ENCODE peak calls at places on chromosomes 16 and 17, in nine cellular contexts. M is fibroblast of lung, F is HCT116, C is cardiac fibroblast, Z is GM20000, O is stomach, K is ascending aorta, I is choroid plexus epithelial cell, T is endothelial cell of umbilical vein. V is an unnamed sample.

GRCh38 chr16:75803753-75804152 is 77.5 kb upstream of the CPHXL start:
- DNase-seq in K (no peak), M (no peak), O (no peak), I (no peak), Z (no peak), T (no peak), C (no peak), F (no peak), V (no peak)

GRCh38 chr17:29151567-29151966 is 28.6 kb downstream of the MYO18A start:
- DNase-seq in K (no peak), I (peak), O (no peak), C (peak), M (no peak), Z (no peak), F (peak), T (no peak), V (peak)

GRCh38 chr17:27577124-27577761 is 53.7 kb upstream of the LGALS9 start:
- DNase-seq in M (peak), K (no peak), F (no peak), T (peak), Z (no peak), O (no peak), C (peak), I (peak), V (peak)

GRCh38 chr17:61362396-61362795 is 37.2 kb upstream of the TBX2 start:
- DNase-seq in O (no peak), F (no peak), T (no peak), K (no peak), Z (no peak), C (no peak), M (no peak), I (no peak), V (no peak)

GRCh38 chr16:459761-460160 is 34.3 kb downstream of the RAB11FIP3 start:
- DNase-seq in T (no peak), C (no peak), I (no peak), K (no peak), M (no peak), O (no peak), F (no peak), Z (no peak), V (peak)

GRCh38 chr17:73541111-73541510 is 103.1 kb downstream of the SDK2 start:
- DNase-seq in Z (no peak), K (no peak), O (no peak), I (no peak), C (no peak), F (no peak), M (no peak), T (no peak), V (no peak)

GRCh38 chr17:83176272-83176955 is 97.0 kb downstream of the METRNL start:
- DNase-seq in F (no peak), M (no peak), I (no peak), C (no peak), T (no peak), K (no peak), O (no peak), Z (no peak), V (no peak)

GRCh38 chr16:84475643-84476240 is 28.7 kb downstream of the MEAK7 start:
- DNase-seq in Z (no peak), O (peak), M (no peak), I (no peak), F (no peak), K (no peak), T (no peak), C (no peak), V (no peak)

GRCh38 chr17:64736804-64737492 is 74.8 kb upstream of the SMURF2 start:
- DNase-seq in T (peak), M (peak), Z (no peak), I (peak), K (no peak), C (peak), F (peak), O (peak), V (peak)

GRCh38 chr17:2749784-2750181 is 331 bp upstream of the CCDC92B start:
- DNase-seq in Z (peak), O (peak), K (peak), I (peak), C (peak), M (peak), F (peak), T (peak), V (peak)

DNA sequence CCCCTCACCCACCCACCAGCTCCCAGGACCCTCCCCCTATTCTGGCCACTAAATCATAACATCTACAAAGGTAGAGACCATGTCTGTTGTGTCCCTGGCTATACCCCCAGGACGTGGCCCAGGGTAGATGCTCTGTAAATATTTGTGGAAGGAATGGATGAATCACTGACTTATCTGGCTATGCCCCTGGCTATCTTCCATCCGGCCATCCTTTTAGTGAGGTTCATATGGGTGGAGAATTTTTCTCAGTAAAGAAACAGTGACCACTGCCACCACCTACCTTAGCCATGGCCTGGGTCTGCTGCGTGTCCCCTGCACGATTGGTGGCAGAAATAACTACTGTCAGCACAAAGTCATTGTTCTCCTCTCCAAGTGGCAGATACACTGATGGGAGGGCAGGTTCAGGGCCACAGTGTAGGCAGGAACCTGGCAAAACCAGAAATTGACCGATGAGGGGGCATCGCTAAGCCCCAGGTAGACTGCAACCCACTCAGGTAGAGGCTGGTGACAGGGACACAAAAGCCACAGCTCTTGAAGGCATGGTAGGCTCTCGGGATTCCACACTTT is 63.1 kb upstream of the BCO1 start:
- DNase-seq in T (no peak), F (no peak), I (peak), M (peak), O (no peak), K (no peak), C (peak), Z (no peak), V (peak)
- TF ChIP-seq CTCF in T (no peak), F (no peak), I (no peak), M (no peak), O (no peak), K (no peak), C (no peak), Z (no peak), V (no peak)

GRCh38 chr17:44968225-44969143 is at the start of gene C1QL1:
- DNase-seq in I (peak), O (peak), C (peak), K (peak), F (peak), M (peak), Z (peak), T (peak), V (peak)
- TF ChIP-seq CTCF in I (peak), O (no peak), C (peak), K (no peak), F (no peak), M (peak), Z (no peak), T (no peak), V (no peak)

DNA sequence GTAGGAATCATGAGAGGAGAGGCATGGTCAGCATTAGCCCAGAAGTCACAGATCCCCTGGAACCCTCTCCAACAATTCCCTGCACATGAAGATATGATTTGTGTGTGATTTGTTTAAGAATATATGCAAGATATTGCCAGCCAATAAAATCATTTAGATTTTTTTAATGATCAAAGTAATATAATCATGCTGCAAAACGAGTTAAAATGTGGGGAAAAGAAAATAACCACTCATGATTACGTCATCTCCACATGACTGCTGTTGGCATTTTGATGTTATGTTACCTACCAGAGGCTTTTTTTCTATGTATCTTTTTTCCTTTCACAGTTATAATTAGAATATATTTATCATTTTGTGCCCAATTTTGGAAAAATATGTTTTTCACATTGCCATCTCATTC is 22.4 kb downstream of the SLC35G3 start:
- DNase-seq in C (peak), F (no peak), T (no peak), M (peak), K (no peak), O (no peak), I (peak), Z (no peak), V (no peak)
- TF ChIP-seq CTCF in C (no peak), F (no peak), T (no peak), M (no peak), K (no peak), O (no peak), I (no peak), Z (no peak), V (no peak)

DNA sequence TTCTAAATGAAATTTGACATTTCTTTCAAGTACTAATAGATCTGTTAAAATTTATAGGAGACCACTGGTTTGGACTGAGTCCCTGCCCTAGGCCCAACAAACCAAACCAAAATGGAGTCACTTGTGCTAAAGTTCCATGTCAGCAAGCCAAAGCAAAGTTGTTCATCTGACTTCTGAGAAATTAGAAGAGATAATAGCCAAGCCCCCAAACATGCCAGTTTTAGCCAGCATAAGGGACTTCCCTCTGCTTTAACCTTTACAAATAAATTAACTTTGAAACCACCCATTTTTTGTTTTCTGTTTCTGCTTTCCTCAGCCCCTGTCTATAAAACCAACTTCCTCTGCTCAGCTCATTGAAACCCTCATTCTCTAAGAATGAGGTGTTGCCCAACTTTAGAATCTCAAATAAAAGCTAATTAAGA is 18.9 kb downstream of the CDR2 start:
- DNase-seq in I (no peak), M (no peak), T (no peak), K (no peak), F (no peak), C (no peak), O (no peak), Z (peak), V (no peak)
- TF ChIP-seq CTCF in I (no peak), M (no peak), T (no peak), K (no peak), F (no peak), C (no peak), O (no peak), Z (no peak), V (no peak)

GRCh38 chr16:20348365-20349185 is 3.9 kb downstream of the UMOD start:
- DNase-seq in Z (no peak), O (peak), I (no peak), K (no peak), F (no peak), M (no peak), T (no peak), C (no peak), V (no peak)
- TF ChIP-seq CTCF in Z (no peak), O (no peak), I (no peak), K (peak), F (peak), M (no peak), T (no peak), C (no peak), V (no peak)

GRCh38 chr17:76707985-76708807 is 2.6 kb downstream of the MXRA7 start:
- DNase-seq in I (no peak), O (no peak), K (no peak), M (no peak), T (no peak), Z (no peak), C (peak), F (no peak), V (no peak)
- TF ChIP-seq CTCF in I (peak), O (no peak), K (peak), M (peak), T (peak), Z (no peak), C (peak), F (peak), V (no peak)

GRCh38 chr17:17315142-17315821 is 12.1 kb downstream of the NT5M start:
- DNase-seq in O (peak), Z (no peak), T (no peak), I (no peak), K (no peak), M (no peak), C (no peak), F (no peak), V (no peak)

GRCh38 chr17:17314501-17315071 is 11.4 kb downstream of the NT5M start:
- DNase-seq in I (no peak), C (no peak), Z (no peak), T (peak), M (no peak), K (no peak), O (peak), F (no peak), V (no peak)

GRCh38 chr17:17313350-17313991 is 10.3 kb downstream of the NT5M start:
- DNase-seq in F (peak), C (peak), T (peak), I (peak), M (no peak), Z (peak), O (peak), K (no peak), V (peak)
- TF ChIP-seq CTCF in F (peak), C (peak), T (peak), I (peak), M (no peak), Z (peak), O (no peak), K (peak), V (peak)